ENCODE peak calls at places on chromosomes 6 and 20, in six cellular contexts. One of them, this sample, is unnamed.

GRCh38 chr6:143692696-143693095 is 14.9 kb downstream of the PHACTR2 start:
- DNase-seq in mucosa of descending colon: no peak
- DNase-seq in ascending aorta: no peak
- DNase-seq in transverse colon: no peak
- DNase-seq in RWPE1: no peak
- DNase-seq in AG04450: no peak
- DNase-seq in this sample: no peak

GRCh38 chr6:33742837-33743236 is 3.9 kb downstream of the IP6K3 start:
- DNase-seq in mucosa of descending colon: no peak
- DNase-seq in AG04450: no peak
- DNase-seq in transverse colon: no peak
- DNase-seq in ascending aorta: no peak
- DNase-seq in RWPE1: no peak
- DNase-seq in this sample: no peak

GRCh38 chr6:28078836-28079235 is 1.5 kb upstream of the ZNF165 start:
- DNase-seq in mucosa of descending colon: no peak
- DNase-seq in AG04450: no peak
- DNase-seq in ascending aorta: no peak
- DNase-seq in RWPE1: no peak
- DNase-seq in transverse colon: no peak
- DNase-seq in this sample: no peak

GRCh38 chr20:63441777-63442493 is 30.5 kb downstream of the KCNQ2 start:
- DNase-seq in RWPE1: peak
- DNase-seq in mucosa of descending colon: no peak
- DNase-seq in AG04450: no peak
- DNase-seq in ascending aorta: no peak
- DNase-seq in transverse colon: peak
- DNase-seq in this sample: peak

GRCh38 chr6:67265996-67266768 is 1368.9 kb upstream of the ADGRB3 start:
- DNase-seq in ascending aorta: no peak
- DNase-seq in AG04450: no peak
- DNase-seq in transverse colon: no peak
- DNase-seq in mucosa of descending colon: peak
- DNase-seq in RWPE1: no peak
- DNase-seq in this sample: no peak

GRCh38 chr6:52546678-52547077 is 30.2 kb downstream of the TRAM2 start:
- DNase-seq in mucosa of descending colon: no peak
- DNase-seq in transverse colon: no peak
- DNase-seq in RWPE1: no peak
- DNase-seq in ascending aorta: no peak
- DNase-seq in AG04450: no peak
- DNase-seq in this sample: no peak

GRCh38 chr6:157726892-157727628 is 96.0 kb upstream of the SNX9 start:
- DNase-seq in ascending aorta: no peak
- DNase-seq in mucosa of descending colon: no peak
- DNase-seq in transverse colon: no peak
- DNase-seq in AG04450: no peak
- DNase-seq in RWPE1: no peak
- DNase-seq in this sample: no peak

GRCh38 chr20:34292496-34292895 is 10.7 kb downstream of the AHCY start:
- DNase-seq in ascending aorta: no peak
- DNase-seq in RWPE1: no peak
- DNase-seq in mucosa of descending colon: no peak
- DNase-seq in AG04450: no peak
- DNase-seq in transverse colon: no peak
- DNase-seq in this sample: no peak

GRCh38 chr20:32358632-32358882 is 426 bp downstream of the ASXL1 start:
- DNase-seq in RWPE1: no peak
- DNase-seq in mucosa of descending colon: no peak
- DNase-seq in transverse colon: no peak
- DNase-seq in AG04450: no peak
- DNase-seq in ascending aorta: no peak
- DNase-seq in this sample: no peak

GRCh38 chr6:29790626-29791025 is 37.0 kb upstream of the HLA-G start:
- DNase-seq in mucosa of descending colon: no peak
- DNase-seq in AG04450: no peak
- DNase-seq in ascending aorta: no peak
- DNase-seq in transverse colon: no peak
- DNase-seq in RWPE1: peak
- DNase-seq in this sample: no peak

GRCh38 chr6:32140420-32141046 is 10.4 kb upstream of the FKBPL start:
- DNase-seq in RWPE1: no peak
- DNase-seq in transverse colon: no peak
- DNase-seq in AG04450: no peak
- DNase-seq in mucosa of descending colon: no peak
- DNase-seq in ascending aorta: no peak
- DNase-seq in this sample: no peak

GRCh38 chr6:169619650-169620049 is 82.2 kb downstream of the WDR27 start:
- DNase-seq in transverse colon: no peak
- DNase-seq in AG04450: no peak
- DNase-seq in ascending aorta: no peak
- DNase-seq in RWPE1: no peak
- DNase-seq in mucosa of descending colon: no peak
- DNase-seq in this sample: peak

GRCh38 chr6:3285732-3286131 is 27.0 kb downstream of the PSMG4 start:
- DNase-seq in AG04450: no peak
- DNase-seq in transverse colon: no peak
- DNase-seq in ascending aorta: no peak
- DNase-seq in mucosa of descending colon: no peak
- DNase-seq in RWPE1: no peak
- DNase-seq in this sample: no peak

GRCh38 chr20:51059862-51060261 is 37.0 kb upstream of the KCNG1 start:
- DNase-seq in mucosa of descending colon: no peak
- DNase-seq in ascending aorta: no peak
- DNase-seq in transverse colon: no peak
- DNase-seq in AG04450: no peak
- DNase-seq in RWPE1: no peak
- DNase-seq in this sample: no peak

GRCh38 chr6:119148102-119148824 is 69.8 kb upstream of the FAM184A start:
- DNase-seq in RWPE1: peak
- DNase-seq in AG04450: peak
- DNase-seq in mucosa of descending colon: no peak
- DNase-seq in transverse colon: no peak
- DNase-seq in ascending aorta: no peak
- DNase-seq in this sample: peak

GRCh38 chr20:53869466-53870258 is 200.7 kb downstream of the BCAS1 start:
- DNase-seq in AG04450: no peak
- DNase-seq in ascending aorta: no peak
- DNase-seq in mucosa of descending colon: no peak
- DNase-seq in transverse colon: peak
- DNase-seq in RWPE1: peak
- DNase-seq in this sample: peak

DNA sequence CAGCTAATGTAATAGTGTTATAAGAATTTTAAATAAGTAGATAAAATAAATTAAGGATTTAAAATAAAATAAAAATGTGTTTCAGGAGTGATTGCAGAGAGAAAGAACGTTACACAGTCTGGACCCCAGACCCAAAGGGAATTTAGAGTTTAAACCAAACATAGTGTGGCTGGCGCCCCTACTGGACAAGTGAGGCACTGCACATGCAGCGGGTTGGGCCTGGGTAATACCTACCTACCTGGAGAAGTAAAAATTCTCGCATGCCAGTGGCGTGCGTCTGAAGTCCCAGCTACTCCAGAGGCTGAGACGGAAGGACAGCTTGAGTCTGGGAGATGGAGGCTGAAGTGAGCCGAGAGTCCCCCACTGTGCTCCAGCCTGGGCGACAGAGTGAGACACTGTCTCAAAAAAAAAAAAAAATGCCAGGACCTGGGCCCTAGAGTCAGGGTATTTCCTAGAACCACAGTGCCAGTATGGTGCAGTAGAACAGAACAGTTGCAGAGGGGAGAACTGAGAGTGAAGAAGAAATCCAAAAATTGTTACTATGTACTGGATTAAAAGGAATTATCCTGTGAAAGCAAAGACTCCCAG is 71.4 kb upstream of the TCF21 start:
- DNase-seq in transverse colon: peak
- DNase-seq in mucosa of descending colon: no peak
- DNase-seq in ascending aorta: no peak
- DNase-seq in AG04450: no peak
- DNase-seq in RWPE1: no peak
- DNase-seq in this sample: no peak
- TF ChIP-seq CTCF in transverse colon: no peak
- TF ChIP-seq CTCF in mucosa of descending colon: peak
- TF ChIP-seq CTCF in ascending aorta: peak
- TF ChIP-seq CTCF in AG04450: peak
- TF ChIP-seq CTCF in RWPE1: peak
- TF ChIP-seq CTCF in this sample: peak

GRCh38 chr6:88629838-88630462 is 333.5 kb downstream of the RNGTT start:
- DNase-seq in AG04450: no peak
- DNase-seq in ascending aorta: no peak
- DNase-seq in mucosa of descending colon: no peak
- DNase-seq in RWPE1: no peak
- DNase-seq in transverse colon: no peak
- DNase-seq in this sample: no peak
- TF ChIP-seq CTCF in AG04450: no peak
- TF ChIP-seq CTCF in ascending aorta: no peak
- TF ChIP-seq CTCF in mucosa of descending colon: no peak
- TF ChIP-seq CTCF in RWPE1: no peak
- TF ChIP-seq CTCF in transverse colon: no peak
- TF ChIP-seq CTCF in this sample: no peak

DNA sequence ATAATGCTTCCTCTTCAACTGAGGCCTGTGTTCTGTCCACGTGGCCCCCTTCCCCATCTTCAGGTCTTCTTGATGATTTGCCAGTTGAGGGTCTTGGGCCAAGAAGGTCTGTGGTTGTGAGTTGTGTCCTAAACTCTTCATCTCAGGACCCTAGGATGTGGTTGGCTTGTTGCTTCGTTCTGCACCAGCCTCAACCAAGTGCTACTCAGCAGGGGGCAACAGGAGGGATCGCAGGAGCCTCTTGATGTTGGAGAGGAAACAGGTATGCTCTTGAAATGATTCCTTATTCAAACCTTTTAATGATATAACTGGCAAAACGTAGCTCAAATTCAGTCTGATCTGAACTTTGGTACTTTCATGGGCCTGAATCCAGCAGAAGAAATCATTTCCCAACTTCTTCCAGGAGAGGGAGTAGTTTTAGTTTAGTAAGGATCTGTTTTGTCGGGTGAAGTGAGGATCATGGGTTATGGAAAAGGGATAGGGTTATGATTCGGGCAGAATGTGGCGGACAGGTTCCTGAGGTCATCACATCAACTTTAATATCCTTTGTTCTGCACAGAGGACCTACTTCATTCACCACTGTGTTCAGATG is 30.8 kb downstream of the SIRPB1 start:
- DNase-seq in RWPE1: no peak
- DNase-seq in mucosa of descending colon: no peak
- DNase-seq in ascending aorta: no peak
- DNase-seq in transverse colon: no peak
- DNase-seq in AG04450: no peak
- DNase-seq in this sample: no peak
- TF ChIP-seq CTCF in RWPE1: no peak
- TF ChIP-seq CTCF in mucosa of descending colon: no peak
- TF ChIP-seq CTCF in ascending aorta: no peak
- TF ChIP-seq CTCF in transverse colon: no peak
- TF ChIP-seq CTCF in AG04450: no peak
- TF ChIP-seq CTCF in this sample: no peak

DNA sequence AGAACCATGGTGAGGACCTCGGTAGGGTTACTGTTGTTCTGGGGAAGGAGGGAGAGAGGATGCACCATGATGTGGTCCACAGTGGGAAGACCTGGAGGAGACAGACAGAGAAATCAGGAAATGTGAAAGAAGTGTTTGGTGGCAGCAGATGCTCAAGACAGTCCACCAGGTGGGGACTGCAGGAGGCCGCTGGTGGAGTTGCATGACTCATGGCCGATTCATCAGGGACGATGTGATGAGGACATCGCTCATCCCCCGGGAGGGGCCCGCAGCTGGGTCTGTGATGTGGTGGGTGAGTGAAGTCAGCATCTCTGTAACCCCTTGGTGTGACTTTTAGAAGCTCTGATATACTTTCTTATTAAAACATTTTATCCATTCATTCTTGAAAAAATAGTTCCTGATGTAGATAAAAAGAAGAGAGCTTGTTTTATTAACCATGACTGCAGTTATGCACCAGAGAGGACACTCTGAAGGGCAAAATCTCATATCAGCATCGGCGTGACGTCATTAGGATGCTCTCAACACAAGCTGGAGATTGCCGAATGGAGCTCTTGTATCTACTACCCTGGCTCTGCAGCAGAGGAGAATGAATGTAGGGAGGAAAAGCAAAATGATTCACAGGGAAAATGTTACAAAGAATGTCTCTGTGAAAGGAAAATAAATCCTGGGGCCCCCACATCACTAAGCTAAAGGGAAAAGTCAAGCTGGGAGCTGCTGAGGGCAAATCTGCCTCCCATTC is 71.2 kb downstream of the RAMACL start:
- DNase-seq in transverse colon: peak
- DNase-seq in RWPE1: peak
- DNase-seq in ascending aorta: no peak
- DNase-seq in AG04450: peak
- DNase-seq in mucosa of descending colon: no peak
- DNase-seq in this sample: peak
- TF ChIP-seq CTCF in transverse colon: no peak
- TF ChIP-seq CTCF in RWPE1: peak
- TF ChIP-seq CTCF in ascending aorta: no peak
- TF ChIP-seq CTCF in AG04450: peak
- TF ChIP-seq CTCF in mucosa of descending colon: no peak
- TF ChIP-seq CTCF in this sample: peak

GRCh38 chr20:13788167-13788834 is 3.5 kb downstream of the NDUFAF5 start:
- DNase-seq in mucosa of descending colon: no peak
- DNase-seq in transverse colon: peak
- DNase-seq in AG04450: no peak
- DNase-seq in ascending aorta: no peak
- DNase-seq in RWPE1: peak
- DNase-seq in this sample: peak
- TF ChIP-seq CTCF in mucosa of descending colon: no peak
- TF ChIP-seq CTCF in transverse colon: peak
- TF ChIP-seq CTCF in AG04450: peak
- TF ChIP-seq CTCF in ascending aorta: no peak
- TF ChIP-seq CTCF in RWPE1: peak
- TF ChIP-seq CTCF in this sample: peak

GRCh38 chr20:62143976-62144825 is 632 bp downstream of the SS18L1 start:
- DNase-seq in AG04450: no peak
- DNase-seq in transverse colon: peak
- DNase-seq in mucosa of descending colon: peak
- DNase-seq in RWPE1: peak
- DNase-seq in ascending aorta: no peak
- DNase-seq in this sample: peak
- TF ChIP-seq CTCF in AG04450: no peak
- TF ChIP-seq CTCF in transverse colon: no peak
- TF ChIP-seq CTCF in mucosa of descending colon: no peak
- TF ChIP-seq CTCF in RWPE1: no peak
- TF ChIP-seq CTCF in ascending aorta: no peak
- TF ChIP-seq CTCF in this sample: no peak